ENCODE peak calls at places on chromosomes 5 and 9, in eight cellular contexts. R is H54, F is GM12892, B is A549, Y is NB4, W is sigmoid colon, U is transverse colon, I is uterus. L is an unnamed sample.
A peak's percentile ranks its signal among the peaks of the same experiment; 100 is the strongest.

GRCh38 chr5:54171645-54172384 is 138.6 kb downstream of the ARL15 start:
- DNase-seq in R (no peak), U (peak; percentile 17), W (no peak), Y (peak; percentile 17), B (no peak), I (no peak), F (no peak), L (peak; percentile 78)

GRCh38 chr9:90000925-90001324 is 396.1 kb downstream of the GADD45G start:
- DNase-seq in I (no peak), R (no peak), Y (no peak), F (no peak), U (no peak), W (no peak), B (no peak), L (no peak)

GRCh38 chr5:178535299-178536175 is 54.7 kb downstream of the COL23A1 start:
- DNase-seq in B (no peak), W (no peak), Y (peak; percentile 92), I (no peak), F (no peak), U (no peak), R (no peak), L (peak; percentile 70)

GRCh38 chr9:28841795-28842194 is 1268.5 kb upstream of the C9orf72 start:
- DNase-seq in Y (peak; percentile 16), R (no peak), I (no peak), U (no peak), F (no peak), B (no peak), W (no peak), L (no peak)

GRCh38 chr5:98750693-98751092 is 22.8 kb upstream of the RGMB start:
- DNase-seq in B (no peak), F (no peak), R (no peak), Y (peak; percentile 37), U (no peak), I (no peak), W (no peak), L (no peak)

GRCh38 chr5:103060414-103060954 is 59.5 kb downstream of the GIN1 start:
- DNase-seq in F (no peak), I (no peak), W (no peak), U (no peak), B (no peak), Y (no peak), R (no peak), L (no peak)

GRCh38 chr5:152649609-152650008 is 244.5 kb upstream of the NMUR2 start:
- DNase-seq in W (no peak), Y (no peak), R (no peak), F (no peak), I (no peak), U (no peak), B (no peak), L (no peak)

GRCh38 chr5:74404574-74405310 is 235.8 kb downstream of the ENC1 start:
- DNase-seq in B (no peak), I (no peak), U (no peak), R (no peak), W (no peak), Y (no peak), F (no peak), L (no peak)

GRCh38 chr5:94870496-94871214 is 252.2 kb downstream of the SLF1 start:
- DNase-seq in B (no peak), R (no peak), W (no peak), I (no peak), U (no peak), Y (no peak), F (no peak), L (no peak)

DNA sequence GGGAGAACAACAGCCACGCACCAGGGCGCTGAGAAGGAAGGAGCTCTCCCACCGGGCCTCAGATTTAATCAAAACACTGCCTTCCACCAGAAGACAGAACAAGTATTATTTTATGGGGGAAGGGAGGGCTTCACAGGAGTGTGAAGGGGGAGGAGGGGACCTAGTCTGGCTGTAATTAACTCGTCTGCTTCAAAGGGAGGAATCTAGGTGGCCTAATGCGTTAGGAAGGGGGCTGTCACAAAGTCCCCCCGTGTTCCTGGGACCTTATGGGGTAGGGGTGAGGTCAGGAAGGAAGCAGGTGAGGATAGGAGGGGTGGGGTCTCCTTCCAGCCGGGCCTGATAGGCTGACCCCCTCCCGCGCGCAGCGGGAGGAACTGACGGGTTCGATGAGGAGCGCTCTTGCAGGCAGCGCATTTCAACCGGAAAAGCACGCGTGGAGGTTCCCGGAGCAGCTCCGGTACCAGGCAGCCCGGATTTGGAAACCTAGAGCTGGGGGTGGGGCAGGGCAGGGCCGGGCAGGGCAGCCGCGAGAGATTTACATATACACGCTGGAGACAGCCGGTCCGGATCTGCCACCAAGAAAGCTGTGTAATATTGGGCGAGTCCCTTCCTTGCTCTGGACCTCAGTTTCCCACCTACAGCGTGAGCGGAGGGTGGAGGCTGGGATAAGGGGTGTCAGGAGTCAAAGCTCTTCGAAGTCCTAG is 2.0 kb downstream of the SHB start:
- DNase-seq in W (peak; percentile 84), I (peak; percentile 58), B (no peak), R (no peak), Y (no peak), U (peak; percentile 80), F (no peak), L (peak; percentile 79)
- TF ChIP-seq POLR2A in W (no peak), I (no peak), B (no peak), R (no peak), Y (no peak), U (peak; percentile 61), F (no peak), L (no peak)

GRCh38 chr5:134345996-134346395 is 21.0 kb downstream of the CDKL3 start:
- DNase-seq in B (no peak), W (no peak), U (no peak), R (no peak), I (no peak), Y (no peak), F (no peak), L (no peak)
- TF ChIP-seq POLR2A in B (no peak), W (no peak), U (no peak), R (no peak), I (no peak), Y (no peak), F (no peak), L (no peak)

GRCh38 chr5:140560227-140560626 is 3.0 kb upstream of the SRA1 start:
- DNase-seq in W (peak; percentile 59), B (no peak), Y (no peak), F (no peak), R (no peak), I (no peak), U (no peak), L (no peak)
- TF ChIP-seq POLR2A in W (no peak), B (no peak), Y (no peak), F (no peak), R (no peak), I (no peak), U (no peak), L (no peak)

GRCh38 chr9:96483197-96483596 is 33.2 kb downstream of the HABP4 start:
- DNase-seq in W (no peak), F (no peak), B (no peak), I (no peak), Y (no peak), R (no peak), U (no peak), L (no peak)

GRCh38 chr9:96485280-96485679 is 35.3 kb downstream of the HABP4 start:
- DNase-seq in R (no peak), F (no peak), W (no peak), I (no peak), Y (no peak), B (no peak), U (no peak), L (no peak)

GRCh38 chr9:96483733-96484240 is 33.8 kb downstream of the HABP4 start:
- DNase-seq in Y (no peak), F (no peak), W (no peak), U (no peak), R (no peak), B (no peak), I (no peak), L (no peak)

GRCh38 chr9:96486351-96487029 is 36.5 kb downstream of the HABP4 start:
- DNase-seq in F (no peak), R (peak; percentile 86), I (peak; percentile 65), W (peak; percentile 83), U (peak; percentile 25), B (no peak), Y (no peak), L (peak; percentile 79)

DNA sequence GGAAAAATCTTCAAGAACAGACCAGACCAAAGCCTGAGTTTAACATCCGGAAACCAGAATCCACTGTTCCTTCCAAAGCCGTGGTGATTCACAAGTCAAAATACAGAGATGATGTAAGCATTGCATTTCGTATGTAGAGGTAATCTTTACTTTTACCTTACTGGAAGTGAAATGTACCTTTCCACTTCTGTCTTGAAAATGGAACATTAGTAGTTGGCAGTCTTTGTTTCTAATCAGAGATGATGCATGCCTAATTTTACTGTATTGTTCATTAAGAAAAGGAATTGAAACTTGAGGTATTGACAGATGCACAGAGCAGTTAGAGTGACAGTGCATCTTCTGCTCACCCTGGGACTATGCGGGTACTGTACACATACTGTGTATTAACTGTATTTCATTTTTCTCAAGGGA is 34.6 kb downstream of the HABP4 start:
- DNase-seq in W (no peak), Y (no peak), R (no peak), F (no peak), B (no peak), I (no peak), U (no peak), L (no peak)
- TF ChIP-seq POLR2A in W (no peak), Y (no peak), R (no peak), F (no peak), B (no peak), I (no peak), U (no peak), L (no peak)